ENCODE peak calls at places on chromosomes 11 and 22, in six cellular contexts. Q is thyroid gland, E is kidney epithelial cell, M is AG04450, U is H9, O is K562. L is an unnamed sample.

GRCh38 chr11:17606206-17607082 is 59.4 kb downstream of the OTOG start:
- DNase-seq in E (no peak), M (no peak), O (no peak), Q (no peak), U (no peak), L (no peak)

GRCh38 chr11:44623716-44624491 is 58.4 kb downstream of the CD82 start:
- DNase-seq in E (no peak), U (peak; percentile 20), M (no peak), Q (no peak), O (no peak), L (no peak)

GRCh38 chr11:133326332-133326731 is 206.0 kb downstream of the OPCML start:
- DNase-seq in U (no peak), E (no peak), O (no peak), M (no peak), Q (no peak), L (no peak)

GRCh38 chr11:72013765-72014711 is 15.3 kb downstream of the IL18BP start:
- DNase-seq in U (no peak), Q (no peak), M (no peak), E (no peak), O (no peak), L (no peak)

GRCh38 chr11:28384418-28384817 is 276.2 kb downstream of the METTL15 start:
- DNase-seq in E (peak; percentile 10), U (no peak), Q (no peak), M (peak; percentile 76), O (no peak), L (no peak)

GRCh38 chr22:47446821-47447810 is 684.7 kb downstream of the TBC1D22A start:
- DNase-seq in O (no peak), U (peak; percentile 8), Q (no peak), E (no peak), M (no peak), L (no peak)

GRCh38 chr22:38204784-38205183 is 3.0 kb downstream of the MAFF start:
- DNase-seq in U (no peak), O (no peak), M (no peak), E (no peak), Q (no peak), L (no peak)

GRCh38 chr11:2250485-2250884 is 19.9 kb downstream of the ASCL2 start:
- DNase-seq in U (no peak), M (no peak), E (no peak), O (no peak), Q (no peak), L (no peak)

GRCh38 chr11:72380132-72380503 is 54.2 kb downstream of the CLPB start:
- DNase-seq in Q (peak; percentile 64), M (no peak), U (no peak), O (no peak), E (no peak), L (no peak)

GRCh38 chr11:62671604-62672528 is at the start of the genes LBHD1 and UQCC3:
- DNase-seq in U (peak; percentile 83), O (peak; percentile 80), E (no peak), M (peak; percentile 65), Q (peak; percentile 76), L (peak; percentile 68)

GRCh38 chr22:27715078-27715477 is 86.5 kb downstream of the MN1 start:
- DNase-seq in Q (no peak), E (no peak), U (no peak), O (no peak), M (no peak), L (no peak)

GRCh38 chr11:26194871-26195270 is 137.1 kb upstream of the ANO3 start:
- DNase-seq in U (no peak), E (no peak), M (no peak), O (no peak), Q (no peak), L (no peak)

GRCh38 chr22:36180038-36180880 is 19.7 kb upstream of the APOL3 start:
- DNase-seq in E (no peak), M (no peak), U (peak; percentile 87), Q (peak; percentile 79), O (peak; percentile 75), L (peak; percentile 91)

GRCh38 chr11:64396079-64396591 is 37.2 kb downstream of the RPS6KA4 start:
- DNase-seq in O (no peak), E (no peak), U (peak; percentile 78), M (no peak), Q (no peak), L (peak; percentile 14)

GRCh38 chr11:110190885-110191284 is 97.7 kb downstream of the ZC3H12C start:
- DNase-seq in O (no peak), E (no peak), Q (no peak), U (no peak), M (no peak), L (no peak)

GRCh38 chr11:1241706-1242105 is 18.8 kb downstream of the MUC5B start:
- DNase-seq in M (no peak), O (no peak), Q (no peak), U (no peak), E (no peak), L (no peak)

GRCh38 chr11:109425554-109425953 is 3.6 kb downstream of the C11orf87 start:
- DNase-seq in O (no peak), M (no peak), U (no peak), Q (no peak), E (no peak), L (no peak)

GRCh38 chr11:65833297-65834030 is at the start of gene SNX32:
- DNase-seq in O (peak; percentile 96), M (peak; percentile 78), U (peak; percentile 94), Q (peak; percentile 95), E (peak; percentile 48), L (peak; percentile 93)

GRCh38 chr11:35082322-35083180 is 56.4 kb upstream of the CD44 start:
- DNase-seq in E (peak; percentile 63), U (peak; percentile 79), Q (peak; percentile 26), M (no peak), O (peak; percentile 86), L (no peak)

GRCh38 chr11:405976-406795 is 8.6 kb downstream of the SIGIRR start:
- DNase-seq in U (no peak), O (no peak), Q (no peak), E (no peak), M (no peak), L (no peak)

GRCh38 chr11:19577849-19578619 is 134.6 kb upstream of the NAV2 start:
- DNase-seq in U (no peak), Q (peak; percentile 14), O (no peak), M (no peak), E (no peak), L (no peak)

GRCh38 chr11:17793642-17794170 is 59.1 kb downstream of the KCNC1 start:
- DNase-seq in O (no peak), M (no peak), Q (no peak), E (no peak), U (no peak), L (no peak)

GRCh38 chr11:70616938-70617674 is 218.8 kb downstream of the CTTN start:
- DNase-seq in O (no peak), Q (no peak), U (no peak), M (no peak), E (no peak), L (no peak)

GRCh38 chr11:115933564-115933963 is 429.3 kb upstream of the CADM1 start:
- DNase-seq in Q (peak; percentile 49), M (no peak), O (no peak), U (no peak), E (no peak), L (no peak)

GRCh38 chr22:44172370-44173108 is 8.2 kb upstream of the PARVG start:
- DNase-seq in O (no peak), M (no peak), U (no peak), E (no peak), Q (peak; percentile 20), L (no peak)

GRCh38 chr11:128772814-128773213 is 78.9 kb downstream of the FLI1 start:
- DNase-seq in M (no peak), O (no peak), Q (peak; percentile 86), E (no peak), U (no peak), L (no peak)

GRCh38 chr11:11020219-11020726 is 162.4 kb upstream of the ZBED5 start:
- DNase-seq in E (no peak), Q (no peak), M (no peak), U (no peak), O (no peak), L (no peak)

GRCh38 chr11:11025087-11025486 is 167.2 kb upstream of the ZBED5 start:
- DNase-seq in U (no peak), Q (no peak), M (no peak), E (no peak), O (no peak), L (no peak)

GRCh38 chr11:11020747-11021149 is 162.9 kb upstream of the ZBED5 start:
- DNase-seq in E (no peak), O (peak; percentile 31), M (no peak), Q (no peak), U (no peak), L (no peak)

GRCh38 chr11:11027271-11027670 is 169.4 kb upstream of the ZBED5 start:
- DNase-seq in M (no peak), O (no peak), U (no peak), E (no peak), Q (no peak), L (no peak)

GRCh38 chr11:11022126-11022730 is 164.4 kb upstream of the ZBED5 start:
- DNase-seq in U (no peak), Q (no peak), M (no peak), E (no peak), O (peak; percentile 33), L (no peak)
- TF ChIP-seq CTCF in U (peak; percentile 76), Q (no peak), M (peak; percentile 52), E (peak; percentile 28), O (peak; percentile 36), L (peak; percentile 47)

DNA sequence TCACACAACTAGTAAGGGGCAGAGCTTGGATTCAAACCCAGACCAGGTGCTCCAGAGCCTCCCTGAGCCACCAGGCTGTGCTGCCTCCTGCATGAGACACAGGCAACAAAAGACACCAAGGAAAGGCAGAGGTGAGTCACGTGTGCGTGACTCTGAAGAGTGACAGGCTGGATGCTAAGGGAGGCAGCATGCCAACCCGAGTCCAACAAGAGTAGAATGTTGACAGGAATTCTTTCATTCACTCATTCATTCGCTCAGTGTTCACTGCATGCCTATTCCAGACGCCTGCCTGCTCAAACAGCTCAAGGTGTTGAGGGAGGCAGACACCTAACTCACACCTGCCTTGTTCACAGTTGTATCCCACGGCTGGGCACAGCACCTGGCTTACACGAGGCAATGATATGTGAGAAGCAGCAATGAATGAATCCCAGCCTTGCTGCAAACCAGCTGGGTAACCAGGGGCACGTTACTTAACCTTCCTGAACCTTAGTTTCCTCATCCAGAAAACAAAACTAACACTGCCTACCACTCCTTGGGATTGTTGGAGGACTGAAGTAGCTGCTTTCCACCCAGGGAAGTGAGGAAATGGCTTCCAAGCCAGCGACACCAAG is 73.8 kb upstream of the ARFGAP3 start:
- DNase-seq in O (no peak), M (no peak), U (no peak), E (no peak), Q (no peak), L (no peak)
- TF ChIP-seq CTCF in O (no peak), M (no peak), U (peak; percentile 27), E (peak; percentile 24), Q (no peak), L (no peak)

GRCh38 chr22:29470159-29470855 is 9.7 kb upstream of the NEFH start:
- DNase-seq in M (no peak), O (peak; percentile 83), E (no peak), U (peak; percentile 92), Q (peak; percentile 61), L (peak; percentile 89)
- TF ChIP-seq CTCF in M (peak; percentile 74), O (peak; percentile 85), E (peak; percentile 94), U (peak; percentile 100), Q (peak; percentile 68), L (peak; percentile 99)

DNA sequence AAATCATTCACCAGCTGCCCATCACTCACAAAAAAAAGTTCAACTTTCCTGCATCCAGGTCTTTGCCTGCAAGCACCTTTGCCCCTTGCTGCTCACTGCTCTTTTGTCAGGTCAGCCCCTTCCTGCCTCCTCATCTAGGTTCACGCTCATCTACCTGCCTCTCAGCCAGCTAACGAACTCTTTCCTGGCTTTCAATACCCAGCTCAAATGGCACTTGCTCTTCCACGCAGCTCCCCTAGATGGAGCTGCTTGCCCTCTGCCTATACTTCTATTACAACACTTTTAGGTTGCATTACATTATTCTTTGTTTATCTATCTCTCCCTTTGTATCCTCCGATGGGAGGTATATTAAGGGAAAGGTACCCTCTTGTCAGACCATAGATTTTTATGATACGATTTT is 78.9 kb upstream of the TBCEL start:
- DNase-seq in O (no peak), E (no peak), M (no peak), Q (no peak), U (no peak), L (no peak)
- TF ChIP-seq CTCF in O (peak; percentile 8), E (no peak), M (no peak), Q (no peak), U (peak; percentile 68), L (no peak)